ENCODE peak calls at places on chromosomes 13 and 19, in eight cellular contexts. C is H54, S is neuronal stem cell, V is NCI-H2081, Z is A549, H is uterus, O is NCI-H1105 treated with DMSO at 0.1 percent for 48 hours, T is NCI-H2171 treated with DMSO at 0.1 percent for 48 hours. E is an unnamed sample.

GRCh38 chr13:20616059-20616797 is 49.3 kb downstream of the IFT88 start:
- DNase-seq in C (peak), S (no peak), V (no peak), Z (peak), H (no peak), O (no peak), T (no peak), E (no peak)

GRCh38 chr19:33329727-33330126 is 27.4 kb upstream of the CEBPA start:
- DNase-seq in C (no peak), S (no peak), V (no peak), Z (no peak), H (no peak), O (no peak), T (no peak), E (no peak)

GRCh38 chr13:93727301-93728141 is 500.9 kb downstream of the GPC6 start:
- DNase-seq in C (no peak), S (no peak), V (no peak), Z (no peak), H (no peak), O (no peak), T (no peak), E (no peak)

GRCh38 chr19:2329162-2329505 is 650 bp downstream of the SPPL2B start:
- DNase-seq in C (peak), S (no peak), V (no peak), Z (no peak), H (no peak), O (no peak), T (no peak), E (no peak)

GRCh38 chr13:80945328-80945727 is 604.4 kb upstream of the SPRY2 start:
- DNase-seq in C (no peak), S (peak), V (peak), Z (peak), H (no peak), O (no peak), T (no peak), E (peak)

GRCh38 chr13:83825676-83826075 is 56.6 kb downstream of the SLITRK1 start:
- DNase-seq in C (no peak), S (no peak), V (no peak), Z (no peak), H (no peak), O (no peak), T (no peak), E (no peak)

GRCh38 chr19:18417250-18418033 is 1.8 kb upstream of the SSBP4 start:
- DNase-seq in C (peak), S (peak), V (peak), Z (peak), H (peak), O (peak), T (peak), E (no peak)

GRCh38 chr13:45396548-45397095 is 21.6 kb downstream of the SLC25A30 start:
- DNase-seq in C (no peak), S (no peak), V (no peak), Z (no peak), H (no peak), O (no peak), T (no peak), E (no peak)

GRCh38 chr19:16301999-16302694 is 22.5 kb upstream of the KLF2 start:
- DNase-seq in C (peak), S (no peak), V (no peak), Z (peak), H (no peak), O (no peak), T (no peak), E (no peak)

GRCh38 chr13:74575729-74576125 is 441.5 kb upstream of the KLF12 start:
- DNase-seq in C (peak), S (peak), V (peak), Z (peak), H (peak), O (no peak), T (peak), E (peak)

GRCh38 chr19:41531438-41532311 is 44.3 kb upstream of the CEACAM21 start:
- DNase-seq in C (peak), S (no peak), V (no peak), Z (peak), H (peak), O (no peak), T (no peak), E (no peak)

GRCh38 chr13:71577127-71577526 is 289.9 kb downstream of the DACH1 start:
- DNase-seq in C (no peak), S (no peak), V (no peak), Z (no peak), H (no peak), O (no peak), T (no peak), E (no peak)

E was measured in nucleus accumbens.